ENCODE peak calls at places on chromosomes 7 and 10, in five cellular contexts. M is BE2C; H is cardiac fibroblast; U is heart left ventricle; R is CD8-positive, alpha-beta T cell. F is an unnamed sample.

GRCh38 chr10:102645388-102645740 is 1.1 kb downstream of the TRIM8 start:
- DNase-seq in M (no peak), H (no peak), U (peak), R (peak), F (peak)

GRCh38 chr7:75532639-75533038 is 40.5 kb downstream of the SPDYE5 start:
- DNase-seq in M (no peak), H (no peak), U (no peak), R (no peak), F (no peak)

GRCh38 chr7:6290345-6290744 is 17.9 kb upstream of the CYTH3 start:
- DNase-seq in M (no peak), H (no peak), U (no peak), R (no peak), F (no peak)

GRCh38 chr10:15088428-15089261 is at the start of gene ACBD7:
- DNase-seq in M (peak), H (peak), U (peak), R (peak), F (peak)

GRCh38 chr10:123458933-123459332 is 207.2 kb upstream of the GPR26 start:
- DNase-seq in M (no peak), H (no peak), U (no peak), R (no peak), F (no peak)

GRCh38 chr7:29839302-29839701 is 33.0 kb downstream of the WIPF3 start:
- DNase-seq in M (no peak), H (peak), U (peak), R (no peak), F (peak)

GRCh38 chr7:74334026-74334425 is 44.8 kb downstream of the CLIP2 start:
- DNase-seq in M (no peak), H (peak), U (peak), R (no peak), F (peak)

GRCh38 chr10:78831457-78831856 is 237.3 kb upstream of the ZMIZ1 start:
- DNase-seq in M (peak), H (no peak), U (no peak), R (no peak), F (no peak)

GRCh38 chr10:54985732-54986131 is 184.7 kb upstream of the PCDH15 start:
- DNase-seq in M (no peak), H (peak), U (no peak), R (no peak), F (peak)

GRCh38 chr10:86795353-86795752 is 38.9 kb downstream of the BMPR1A start:
- DNase-seq in M (no peak), H (peak), U (no peak), R (no peak), F (peak)

GRCh38 chr10:43386981-43387677 is 15.7 kb downstream of the FXYD4 start:
- DNase-seq in M (no peak), H (no peak), U (no peak), R (no peak), F (no peak)

GRCh38 chr7:139771001-139771956 is 6.5 kb downstream of the HIPK2 start:
- DNase-seq in M (no peak), H (peak), U (no peak), R (no peak), F (no peak)

DNA sequence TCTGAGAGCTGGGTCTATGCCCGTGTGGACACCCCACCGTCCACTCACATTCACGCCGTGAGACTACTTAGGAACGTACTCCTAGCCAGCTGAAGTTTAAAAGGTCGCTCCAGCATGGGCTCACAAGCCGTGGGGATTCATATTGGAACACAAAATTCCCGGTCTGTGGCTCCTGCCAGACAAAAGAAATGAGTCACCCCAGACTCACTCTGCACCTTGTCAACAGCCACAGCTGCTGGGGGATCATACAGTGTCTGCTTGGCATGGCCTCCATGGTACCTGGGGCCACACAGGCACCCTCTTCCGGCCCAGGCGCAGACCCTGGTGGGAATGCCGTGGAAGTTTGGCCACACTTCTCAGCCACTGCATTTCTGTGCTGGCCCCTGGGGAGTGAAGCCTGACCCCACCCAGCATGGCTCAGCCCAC is 228.4 kb downstream of the DNAJB6 start:
- DNase-seq in M (no peak), H (no peak), U (no peak), R (no peak), F (no peak)
- H3K4me3 ChIP-seq in M (no peak), H (no peak), U (no peak), R (no peak), F (no peak)

GRCh38 chr10:8334631-8335030 is 280.1 kb downstream of the GATA3 start:
- DNase-seq in M (no peak), H (no peak), U (no peak), R (no peak), F (no peak)

GRCh38 chr10:8336629-8337331 is 282.3 kb downstream of the GATA3 start:
- DNase-seq in M (no peak), H (no peak), U (no peak), R (no peak), F (no peak)

GRCh38 chr10:8332730-8333111 is 278.2 kb downstream of the GATA3 start:
- DNase-seq in M (no peak), H (no peak), U (no peak), R (no peak), F (no peak)

GRCh38 chr10:8331387-8331786 is 276.9 kb downstream of the GATA3 start:
- DNase-seq in M (no peak), H (no peak), U (no peak), R (peak), F (no peak)

GRCh38 chr10:8331896-8332729 is 277.6 kb downstream of the GATA3 start:
- DNase-seq in M (peak), H (peak), U (peak), R (peak), F (peak)
- H3K4me3 ChIP-seq in M (peak), H (peak), U (no peak), R (peak), F (no peak)

DNA sequence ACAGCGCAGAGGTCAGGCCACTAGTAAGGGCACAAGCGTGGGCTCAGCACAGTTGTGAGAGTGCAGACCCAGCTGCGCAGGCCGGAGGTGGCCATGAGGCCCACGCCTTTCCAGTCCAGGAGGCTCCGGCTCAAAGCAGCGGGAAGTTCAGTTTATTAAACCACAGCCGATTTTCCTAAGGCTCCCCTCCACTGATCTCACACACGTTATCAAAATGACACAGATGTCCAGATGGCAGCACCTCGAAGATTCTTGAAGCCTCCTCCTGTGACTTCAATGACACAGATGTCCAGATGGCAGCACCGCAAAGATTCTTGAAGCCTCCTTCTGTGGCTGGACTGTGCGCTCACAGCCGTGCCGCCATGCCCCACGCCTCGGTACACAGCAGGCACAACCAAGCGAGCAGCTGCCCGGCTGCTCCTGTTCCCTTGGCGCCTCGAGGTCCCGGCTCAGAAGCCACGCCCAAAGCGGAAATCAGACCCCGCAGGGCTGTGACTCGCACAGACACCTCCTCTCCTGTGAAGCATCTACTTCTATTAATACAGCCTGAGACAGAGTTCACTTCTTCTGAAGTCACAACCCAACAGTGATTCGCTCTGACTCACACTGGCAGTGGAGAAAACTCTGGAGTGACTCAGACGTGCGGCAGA is 122.7 kb downstream of the MAD1L1 start:
- DNase-seq in M (peak), H (peak), U (peak), R (peak), F (peak)
- H3K4me3 ChIP-seq in M (no peak), H (no peak), U (no peak), R (no peak), F (no peak)

GRCh38 chr10:96718304-96718990 is 1.9 kb downstream of the PIK3AP1 start:
- DNase-seq in M (no peak), H (no peak), U (no peak), R (no peak), F (no peak)

GRCh38 chr10:96720422-96721206 is at the start of gene PIK3AP1:
- DNase-seq in M (peak), H (no peak), U (peak), R (peak), F (peak)

GRCh38 chr10:96719205-96719604 is 1.1 kb downstream of the PIK3AP1 start:
- DNase-seq in M (no peak), H (no peak), U (no peak), R (no peak), F (no peak)

GRCh38 chr10:96721207-96721572 is 876 bp upstream of the PIK3AP1 start:
- DNase-seq in M (no peak), H (no peak), U (no peak), R (no peak), F (peak)

GRCh38 chr10:96719850-96720421 is 378 bp downstream of the PIK3AP1 start:
- DNase-seq in M (peak), H (no peak), U (peak), R (peak), F (peak)
- H3K4me3 ChIP-seq in M (peak), H (peak), U (peak), R (peak), F (peak)

GRCh38 chr7:25431956-25432355 is 203.7 kb upstream of the NPVF start:
- DNase-seq in M (no peak), H (no peak), U (no peak), R (no peak), F (no peak)

GRCh38 chr7:25430200-25430953 is 202.1 kb upstream of the NPVF start:
- DNase-seq in M (peak), H (no peak), U (no peak), R (no peak), F (no peak)

GRCh38 chr7:25429731-25430130 is 201.4 kb upstream of the NPVF start:
- DNase-seq in M (no peak), H (no peak), U (no peak), R (no peak), F (no peak)

GRCh38 chr7:25436413-25436812 is 208.1 kb upstream of the NPVF start:
- DNase-seq in M (no peak), H (no peak), U (no peak), R (no peak), F (no peak)

GRCh38 chr7:25432807-25433206 is 204.5 kb upstream of the NPVF start:
- DNase-seq in M (no peak), H (no peak), U (no peak), R (no peak), F (no peak)
- H3K4me3 ChIP-seq in M (no peak), H (no peak), U (no peak), R (no peak), F (no peak)

GRCh38 chr7:18495412-18496335 is at the start of gene HDAC9:
- DNase-seq in M (peak), H (peak), U (peak), R (no peak), F (peak)
- H3K4me3 ChIP-seq in M (peak), H (peak), U (peak), R (peak), F (peak)

F was measured in SJCRH30.